ENCODE peak calls at places on chromosome 21, in nine cellular contexts. Z, V, J, I, D, K, T, Y and P are unnamed samples.

GRCh38 chr21:22536511-22536910 is 1538.3 kb downstream of the NCAM2 start:
- DNase-seq in Y (no peak), D (peak; percentile 82), I (no peak), T (no peak), J (no peak), Z (peak; percentile 9), V (no peak), K (no peak), P (no peak)

GRCh38 chr21:35855463-35855862 is 204.9 kb downstream of the SETD4 start:
- DNase-seq in V (no peak), T (no peak), D (no peak), I (no peak), Y (peak; percentile 58), Z (no peak), J (no peak), K (no peak), P (peak; percentile 77)

GRCh38 chr21:37435120-37435519 is 68.5 kb downstream of the DYRK1A start:
- DNase-seq in K (no peak), I (no peak), J (no peak), T (peak; percentile 91), D (peak; percentile 88), V (peak; percentile 86), Z (peak; percentile 60), Y (peak; percentile 69), P (peak; percentile 93)

GRCh38 chr21:46416551-46416950 is 42.1 kb upstream of the DIP2A start:
- DNase-seq in J (no peak), D (no peak), T (no peak), V (no peak), I (no peak), Y (no peak), Z (no peak), K (no peak), P (no peak)

GRCh38 chr21:27678511-27678910 is 711.6 kb upstream of the ADAMTS5 start:
- DNase-seq in D (no peak), J (no peak), V (no peak), I (no peak), Z (no peak), K (no peak), Y (no peak), T (no peak), P (no peak)

GRCh38 chr21:39022035-39022900 is 161.0 kb downstream of the PSMG1 start:
- DNase-seq in I (no peak), Y (no peak), D (no peak), J (no peak), T (no peak), K (no peak), Z (no peak), V (no peak), P (no peak)

GRCh38 chr21:25639167-25639921 is at the start of gene JAM2:
- DNase-seq in I (no peak), T (peak; percentile 11), Y (peak; percentile 21), D (no peak), K (peak; percentile 75), V (peak; percentile 32), J (peak; percentile 65), Z (peak; percentile 52), P (peak; percentile 69)

GRCh38 chr21:37525810-37526209 is 159.2 kb downstream of the DYRK1A start:
- DNase-seq in Y (no peak), T (no peak), D (no peak), J (no peak), I (no peak), V (no peak), K (no peak), Z (no peak), P (no peak)

GRCh38 chr21:35326677-35327076 is 277.6 kb upstream of the RUNX1 start:
- DNase-seq in Z (peak; percentile 19), K (no peak), Y (no peak), I (no peak), V (peak; percentile 18), T (no peak), D (no peak), J (no peak), P (peak; percentile 67)

GRCh38 chr21:35191754-35192153 is 142.7 kb upstream of the RUNX1 start:
- DNase-seq in D (no peak), K (no peak), I (no peak), Y (no peak), Z (no peak), T (no peak), V (no peak), J (no peak), P (no peak)

GRCh38 chr21:42397291-42398129 is 1.7 kb upstream of the TMPRSS3 start:
- DNase-seq in J (no peak), Y (no peak), V (no peak), K (no peak), I (no peak), D (no peak), T (no peak), Z (no peak), P (no peak)

GRCh38 chr21:43805275-43805800 is 16.0 kb downstream of the RRP1 start:
- DNase-seq in Z (no peak), V (no peak), I (no peak), Y (no peak), D (no peak), T (no peak), J (peak; percentile 98), K (peak; percentile 74), P (no peak)

GRCh38 chr21:15138475-15138874 is 73.7 kb upstream of the NRIP1 start:
- DNase-seq in D (no peak), Z (no peak), V (no peak), J (no peak), I (no peak), K (no peak), Y (no peak), T (no peak), P (no peak)

GRCh38 chr21:41568606-41569385 is 60.8 kb upstream of the TMPRSS2 start:
- DNase-seq in T (no peak), K (no peak), Y (no peak), V (no peak), J (no peak), I (no peak), Z (no peak), D (no peak), P (no peak)

GRCh38 chr21:14755086-14755485 is 209.0 kb upstream of the SAMSN1 start:
- DNase-seq in V (no peak), Y (no peak), T (no peak), K (no peak), Z (no peak), J (no peak), I (no peak), D (no peak), P (no peak)

GRCh38 chr21:38126677-38127271 is 130.0 kb upstream of the KCNJ15 start:
- DNase-seq in I (no peak), T (peak; percentile 69), J (peak; percentile 60), V (peak; percentile 61), K (peak; percentile 72), Y (peak; percentile 27), Z (peak; percentile 87), D (no peak), P (peak; percentile 64)

GRCh38 chr21:43973634-43973955 is 38.5 kb upstream of the TRAPPC10 start:
- DNase-seq in I (no peak), Z (no peak), D (no peak), K (peak; percentile 37), T (no peak), J (no peak), Y (no peak), V (no peak), P (no peak)

GRCh38 chr21:33554236-33554981 is 11.6 kb downstream of the SON start:
- DNase-seq in T (no peak), V (no peak), I (no peak), Z (no peak), J (no peak), Y (no peak), K (no peak), D (no peak), P (no peak)

GRCh38 chr21:19326581-19327319 is 923.2 kb upstream of the TMPRSS15 start:
- DNase-seq in T (no peak), I (no peak), J (no peak), Y (no peak), Z (no peak), K (no peak), D (no peak), V (no peak), P (no peak)

GRCh38 chr21:44420416-44421205 is 34.7 kb upstream of the LRRC3 start:
- DNase-seq in V (no peak), D (no peak), J (no peak), I (peak; percentile 41), Y (no peak), K (peak; percentile 22), T (no peak), Z (no peak), P (no peak)

GRCh38 chr21:41449613-41450012 is 23.6 kb downstream of the MX1 start:
- DNase-seq in Y (no peak), J (no peak), D (no peak), Z (no peak), K (no peak), T (no peak), V (no peak), I (no peak), P (no peak)

GRCh38 chr21:46099476-46099875 is 1.6 kb downstream of the COL6A2 start:
- DNase-seq in J (no peak), I (peak; percentile 77), D (no peak), V (peak; percentile 28), K (no peak), T (no peak), Y (peak; percentile 44), Z (peak; percentile 55), P (peak; percentile 67)

GRCh38 chr21:41220208-41220733 is 52.3 kb downstream of the BACE2 start:
- DNase-seq in Z (no peak), Y (no peak), V (no peak), K (no peak), I (no peak), T (no peak), J (no peak), D (no peak), P (no peak)

GRCh38 chr21:37341254-37341960 is 25.2 kb upstream of the DYRK1A start:
- DNase-seq in D (no peak), K (no peak), V (peak; percentile 3), I (no peak), J (no peak), Y (no peak), Z (no peak), T (peak; percentile 18), P (peak; percentile 43)

GRCh38 chr21:45889961-45890360 is 91.6 kb upstream of the COL6A1 start:
- DNase-seq in J (no peak), T (no peak), V (peak; percentile 28), K (no peak), D (no peak), Z (no peak), I (no peak), Y (no peak), P (no peak)

GRCh38 chr21:46517361-46517760 is 58.7 kb downstream of the DIP2A start:
- DNase-seq in Y (no peak), K (no peak), Z (no peak), I (no peak), T (peak; percentile 10), V (peak; percentile 40), D (no peak), J (no peak), P (peak; percentile 30)

GRCh38 chr21:45556645-45557601 is 14.7 kb upstream of the SLC19A1 start:
- DNase-seq in K (peak; percentile 71), V (no peak), D (no peak), Y (no peak), T (no peak), J (no peak), Z (no peak), I (no peak), P (no peak)

GRCh38 chr21:45999581-46000181 is 18.1 kb downstream of the COL6A1 start:
- DNase-seq in Y (no peak), Z (no peak), K (no peak), D (no peak), J (no peak), T (no peak), V (no peak), I (peak; percentile 67), P (no peak)

GRCh38 chr21:45853703-45854342 is 127.7 kb upstream of the COL6A1 start:
- DNase-seq in J (no peak), T (no peak), V (no peak), D (no peak), I (peak; percentile 41), Y (no peak), Z (no peak), K (no peak), P (no peak)

GRCh38 chr21:34640858-34641257 is 25.9 kb upstream of the RCAN1 start:
- DNase-seq in Z (no peak), Y (peak; percentile 69), I (no peak), K (no peak), V (peak; percentile 83), J (no peak), T (peak; percentile 57), D (peak; percentile 43), P (peak; percentile 53)

GRCh38 chr21:27190601-27191000 is 223.7 kb upstream of the ADAMTS5 start:
- DNase-seq in T (peak; percentile 83), Y (no peak), K (no peak), J (no peak), D (no peak), Z (no peak), V (no peak), I (no peak), P (peak; percentile 40)